ENCODE peak calls at places on chromosomes 7 and 10, in eight cellular contexts. V is hepatocyte; G is WERI-Rb-1; R is colonic mucosa; J is ovary; P is H7; N is psoas muscle; H is CD8-positive, alpha-beta memory T cell. E is an unnamed sample.

GRCh38 chr10:48317321-48317990 is 11.0 kb downstream of the MAPK8 start:
- DNase-seq in V (no peak), G (no peak), R (no peak), J (no peak), P (no peak), N (no peak), H (no peak), E (no peak)

GRCh38 chr10:128064615-128065580 is 61.3 kb downstream of the MKI67 start:
- DNase-seq in V (no peak), G (peak; percentile 22), R (peak; percentile 38), J (no peak), P (no peak), N (peak; percentile 87), H (peak; percentile 52), E (peak; percentile 75)

GRCh38 chr10:71090330-71090729 is 122.0 kb upstream of the UNC5B start:
- DNase-seq in V (no peak), G (peak; percentile 3), R (peak; percentile 11), J (no peak), P (no peak), N (no peak), H (no peak), E (no peak)

GRCh38 chr7:105521027-105521730 is 892 bp downstream of the PUS7 start:
- DNase-seq in V (peak; percentile 77), G (peak; percentile 59), R (peak; percentile 64), J (no peak), P (no peak), N (peak; percentile 77), H (peak; percentile 19), E (peak; percentile 89)

GRCh38 chr10:101236376-101237079 is 7.3 kb upstream of the LBX1 start:
- DNase-seq in V (no peak), G (peak; percentile 34), R (no peak), J (no peak), P (peak; percentile 94), N (peak; percentile 51), H (no peak), E (peak; percentile 52)

GRCh38 chr7:82274681-82275080 is 168.9 kb downstream of the CACNA2D1 start:
- DNase-seq in V (no peak), G (no peak), R (no peak), J (no peak), P (no peak), N (no peak), H (no peak), E (no peak)

GRCh38 chr7:90933984-90934383 is 330.2 kb upstream of the FZD1 start:
- DNase-seq in V (no peak), G (no peak), R (no peak), J (no peak), P (no peak), N (peak; percentile 75), H (no peak), E (peak; percentile 37)

GRCh38 chr10:94524146-94524545 is 21.4 kb upstream of the HELLS start:
- DNase-seq in V (no peak), G (no peak), R (no peak), J (no peak), P (no peak), N (no peak), H (no peak), E (no peak)

GRCh38 chr10:14707441-14707840 is 67.3 kb downstream of the FAM107B start:
- DNase-seq in V (no peak), G (no peak), R (no peak), J (no peak), P (no peak), N (no peak), H (no peak), E (no peak)

GRCh38 chr7:150981644-150982043 is 3.5 kb upstream of the KCNH2 start:
- DNase-seq in V (no peak), G (no peak), R (no peak), J (no peak), P (no peak), N (no peak), H (no peak), E (no peak)

GRCh38 chr7:129089521-129090212 is 34.8 kb upstream of the TNPO3 start:
- DNase-seq in V (no peak), G (no peak), R (no peak), J (no peak), P (no peak), N (no peak), H (no peak), E (no peak)

GRCh38 chr7:131586759-131587158 is 30.3 kb upstream of the PODXL start:
- DNase-seq in V (no peak), G (no peak), R (no peak), J (no peak), P (no peak), N (no peak), H (no peak), E (no peak)

GRCh38 chr7:138460649-138461607 is 869 bp downstream of the TRIM24 start:
- DNase-seq in V (peak; percentile 79), G (peak; percentile 72), R (peak; percentile 61), J (peak; percentile 66), P (peak; percentile 58), N (peak; percentile 74), H (peak; percentile 45), E (peak; percentile 87)

GRCh38 chr7:27435461-27435860 is 192.9 kb downstream of the EVX1 start:
- DNase-seq in V (no peak), G (no peak), R (no peak), J (no peak), P (no peak), N (no peak), H (no peak), E (no peak)

GRCh38 chr10:93471110-93471651 is 11.0 kb downstream of the MYOF start:
- DNase-seq in V (peak; percentile 80), G (no peak), R (no peak), J (no peak), P (no peak), N (no peak), H (no peak), E (no peak)
- H3K4me3 ChIP-seq in V (no peak overlapping the region), G (no peak overlapping the region), R (no peak overlapping the region), J (no peak overlapping the region), P (no peak overlapping the region), N (no peak overlapping the region), H (no peak overlapping the region), E (no peak overlapping the region)

DNA sequence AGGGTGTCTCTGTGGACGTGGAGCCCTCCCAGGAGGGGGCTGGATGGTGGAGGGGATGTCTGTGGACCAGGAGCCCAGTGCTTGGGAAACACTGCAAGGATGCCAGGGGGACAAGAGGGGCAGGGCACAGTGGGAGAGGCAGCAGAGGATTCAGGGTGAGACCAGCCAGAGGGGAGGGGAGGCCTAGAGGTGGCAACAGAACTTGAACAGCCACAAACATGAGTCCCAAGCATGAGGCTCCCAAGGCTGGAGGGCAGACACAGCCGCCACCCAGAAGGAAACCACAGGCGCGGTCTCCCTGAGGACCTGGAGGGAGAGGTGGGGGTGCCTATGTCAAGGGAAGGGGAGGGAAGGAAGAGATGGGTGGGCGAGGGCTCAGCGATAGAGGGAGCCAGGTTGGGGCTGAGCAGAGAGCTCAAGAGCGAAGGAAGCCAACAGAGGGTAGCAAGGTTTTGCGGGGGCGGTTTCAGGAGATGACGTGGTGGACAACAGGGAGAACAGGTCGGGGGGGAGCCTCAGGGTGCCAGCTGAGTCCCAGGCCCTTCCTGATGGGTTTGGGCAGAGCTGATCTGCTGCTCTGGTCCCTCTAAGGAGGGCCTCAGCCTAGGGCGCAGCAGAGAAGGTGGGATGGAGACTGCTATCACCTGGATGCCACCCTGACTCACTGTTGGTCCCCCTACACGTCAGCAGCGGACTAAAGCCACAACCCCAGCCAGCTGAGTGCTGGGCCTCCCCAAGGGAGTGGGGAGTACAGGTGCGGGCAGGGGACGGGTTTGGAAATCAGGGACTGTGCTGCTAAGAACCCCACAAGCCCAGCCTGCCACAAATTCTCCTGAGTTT is 6.7 kb upstream of the PILRA start:
- DNase-seq in V (no peak), G (no peak), R (no peak), J (no peak), P (no peak), N (peak; percentile 34), H (no peak), E (no peak)
- H3K4me3 ChIP-seq in V (no peak overlapping the region), G (no peak overlapping the region), R (no peak overlapping the region), J (no peak overlapping the region), P (no peak overlapping the region), N (no peak overlapping the region), H (no peak overlapping the region), E (no peak overlapping the region)

DNA sequence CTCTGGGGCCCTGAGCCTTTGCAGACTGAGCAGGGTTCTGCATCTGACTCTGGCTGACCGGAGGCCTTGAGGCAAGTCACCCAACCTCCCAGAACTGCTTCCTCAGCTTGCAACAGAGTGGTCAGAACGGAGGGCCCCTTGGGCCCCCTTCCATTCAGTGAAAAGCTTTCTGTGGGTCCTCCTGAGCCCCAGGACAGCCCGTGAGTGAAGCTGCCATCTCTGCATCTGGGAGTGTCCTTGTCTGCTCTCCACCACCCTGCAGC is 224.7 kb downstream of the DNAJB6 start:
- DNase-seq in V (no peak), G (no peak), R (no peak), J (no peak), P (no peak), N (no peak), H (no peak), E (no peak)
- H3K4me3 ChIP-seq in V (no peak overlapping the region), G (no peak overlapping the region), R (no peak overlapping the region), J (no peak overlapping the region), P (no peak overlapping the region), N (no peak overlapping the region), H (no peak overlapping the region), E (no peak overlapping the region)

GRCh38 chr7:11831383-11831726 is 643 bp downstream of the THSD7A start:
- DNase-seq in V (no peak), G (no peak), R (no peak), J (no peak), P (no peak), N (no peak), H (no peak), E (no peak)

GRCh38 chr7:11831727-11832495 is at the start of gene THSD7A:
- DNase-seq in V (peak; percentile 80), G (peak; percentile 65), R (peak; percentile 23), J (peak; percentile 37), P (peak; percentile 78), N (peak; percentile 52), H (no peak), E (peak; percentile 51)

GRCh38 chr7:11833431-11833830 is 1.4 kb upstream of the THSD7A start:
- DNase-seq in V (no peak), G (peak; percentile 59), R (no peak), J (no peak), P (no peak), N (no peak), H (no peak), E (no peak)

GRCh38 chr7:11830004-11830403 is 2.0 kb downstream of the THSD7A start:
- DNase-seq in V (no peak), G (no peak), R (no peak), J (no peak), P (no peak), N (no peak), H (no peak), E (no peak)

DNA sequence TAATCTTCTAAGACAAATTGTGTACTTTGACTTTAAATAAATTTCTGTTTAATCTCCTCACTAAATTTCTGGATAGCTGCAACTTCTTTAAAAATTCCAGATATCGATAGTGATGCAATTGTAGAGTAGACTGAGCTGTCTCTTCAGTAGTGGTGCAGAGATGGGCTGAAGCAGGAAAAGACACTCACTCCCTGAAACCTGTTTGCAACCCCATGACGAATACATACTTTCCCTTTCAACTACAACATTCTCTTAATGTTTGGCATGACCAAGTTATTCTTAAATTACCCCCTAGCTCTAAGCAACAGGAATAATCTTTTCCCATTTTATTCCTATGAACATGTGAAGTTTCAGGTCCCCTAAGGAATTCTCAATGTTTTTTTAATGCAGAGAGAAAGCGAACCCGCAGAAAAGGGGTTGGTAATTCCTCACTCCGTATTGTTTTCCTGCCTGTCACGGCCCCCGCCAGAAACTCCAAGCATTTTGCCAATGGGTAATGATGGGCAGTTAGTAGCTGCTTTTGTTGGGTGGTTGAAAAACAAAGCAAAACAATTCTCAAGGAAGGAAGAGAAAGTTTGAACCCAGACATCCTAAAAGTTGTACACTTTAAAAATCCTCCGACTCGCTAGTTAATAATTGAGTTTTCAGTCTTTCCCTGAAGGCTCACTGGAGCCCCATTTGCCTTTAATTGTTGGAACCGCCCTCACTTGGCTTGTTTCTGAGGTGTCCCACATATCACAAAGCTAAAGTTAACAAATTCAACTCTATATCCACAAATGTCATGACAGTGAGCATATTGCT is 1.2 kb downstream of the THSD7A start:
- DNase-seq in V (peak; percentile 19), G (no peak), R (no peak), J (no peak), P (peak; percentile 15), N (no peak), H (no peak), E (peak; percentile 26)
- H3K4me3 ChIP-seq in V (peak overlapping the region; percentile 82), G (peak overlapping the region; percentile 70), R (peak overlapping the region; percentile 42), J (peak overlapping the region; percentile 42), P (peak overlapping the region; percentile 48), N (peak overlapping the region; percentile 64), H (no peak overlapping the region), E (peak overlapping the region; percentile 59)